ENCODE peak calls at places on chromosome 18, in four cellular contexts. A is NCI-H2081, P is left colon, Z is omental fat pad. L is an unnamed sample.

GRCh38 chr18:54043484-54044256 is 180.8 kb downstream of the MBD2 start:
- DNase-seq in Z (no peak), P (no peak), A (no peak), L (no peak)

GRCh38 chr18:23257153-23257552 is 121.9 kb downstream of the CABLES1 start:
- DNase-seq in P (no peak), Z (no peak), A (no peak), L (no peak)

GRCh38 chr18:9017170-9017899 is 85.2 kb upstream of the NDUFV2 start:
- DNase-seq in P (peak; percentile 54), Z (peak; percentile 42), A (no peak), L (peak; percentile 16)

GRCh38 chr18:73839441-73839840 is 308.2 kb downstream of the FBXO15 start:
- DNase-seq in A (no peak), P (no peak), Z (no peak), L (no peak)

GRCh38 chr18:72325307-72325706 is 218.8 kb downstream of the CBLN2 start:
- DNase-seq in Z (no peak), P (no peak), A (no peak), L (no peak)

GRCh38 chr18:46239998-46240397 is 135.8 kb downstream of the HAUS1 start:
- DNase-seq in P (no peak), Z (no peak), A (no peak), L (no peak)

GRCh38 chr18:8260319-8260718 is 348.9 kb upstream of the RAB12 start:
- DNase-seq in P (no peak), Z (no peak), A (no peak), L (no peak)

GRCh38 chr18:8080092-8080491 is 513.0 kb downstream of the PTPRM start:
- DNase-seq in A (no peak), P (no peak), Z (no peak), L (no peak)

GRCh38 chr18:63440219-63440618 is 17.9 kb upstream of the VPS4B start:
- DNase-seq in Z (no peak), A (no peak), P (no peak), L (no peak)

GRCh38 chr18:32889620-32890593 is 117.1 kb upstream of the KLHL14 start:
- DNase-seq in A (no peak), Z (no peak), P (no peak), L (no peak)

GRCh38 chr18:31101148-31102019 is 837 bp downstream of the DSC2 start:
- DNase-seq in Z (no peak), A (peak; percentile 51), P (peak; percentile 69), L (no peak)

GRCh38 chr18:33873127-33873526 is 295.1 kb downstream of the ASXL3 start:
- DNase-seq in P (no peak), Z (no peak), A (peak; percentile 53), L (no peak)

GRCh38 chr18:44896817-44897216 is 216.1 kb downstream of the SETBP1 start:
- DNase-seq in P (no peak), Z (no peak), A (peak; percentile 96), L (no peak)

GRCh38 chr18:63283305-63283704 is 36.3 kb downstream of the BCL2 start:
- DNase-seq in P (no peak), Z (no peak), A (no peak), L (no peak)

L was measured in hippocampal formation.